ENCODE peak calls at places on chromosome 20, in five cellular contexts. T, C, L, N and P are unnamed samples.

GRCh38 chr20:43579861-43580793 is 10.6 kb upstream of the IFT52 start:
- DNase-seq in T (no peak), C (no peak), L (no peak), N (no peak), P (no peak)

GRCh38 chr20:22180244-22180643 is 404.1 kb downstream of the FOXA2 start:
- DNase-seq in T (no peak), C (no peak), L (no peak), N (no peak), P (peak)

GRCh38 chr20:43961541-43962471 is 47.2 kb downstream of the TOX2 start:
- DNase-seq in T (no peak), C (no peak), L (no peak), N (no peak), P (no peak)

GRCh38 chr20:19821605-19822004 is 63.5 kb downstream of the RIN2 start:
- DNase-seq in T (no peak), C (no peak), L (no peak), N (no peak), P (no peak)

GRCh38 chr20:48421547-48421946 is 406.3 kb downstream of the PREX1 start:
- DNase-seq in T (peak), C (no peak), L (no peak), N (no peak), P (no peak)

GRCh38 chr20:36385503-36385902 is 79.4 kb downstream of the DLGAP4 start:
- DNase-seq in T (no peak), C (no peak), L (no peak), N (no peak), P (peak)

GRCh38 chr20:32918296-32918695 is 59.6 kb downstream of the EFCAB8 start:
- DNase-seq in T (no peak), C (no peak), L (no peak), N (no peak), P (no peak)

GRCh38 chr20:48384147-48384818 is 443.5 kb downstream of the PREX1 start:
- DNase-seq in T (peak), C (no peak), L (no peak), N (no peak), P (no peak)

GRCh38 chr20:49278817-49279676 is 1.2 kb upstream of the ZNFX1 start:
- DNase-seq in T (no peak), C (peak), L (no peak), N (peak), P (peak)

DNA sequence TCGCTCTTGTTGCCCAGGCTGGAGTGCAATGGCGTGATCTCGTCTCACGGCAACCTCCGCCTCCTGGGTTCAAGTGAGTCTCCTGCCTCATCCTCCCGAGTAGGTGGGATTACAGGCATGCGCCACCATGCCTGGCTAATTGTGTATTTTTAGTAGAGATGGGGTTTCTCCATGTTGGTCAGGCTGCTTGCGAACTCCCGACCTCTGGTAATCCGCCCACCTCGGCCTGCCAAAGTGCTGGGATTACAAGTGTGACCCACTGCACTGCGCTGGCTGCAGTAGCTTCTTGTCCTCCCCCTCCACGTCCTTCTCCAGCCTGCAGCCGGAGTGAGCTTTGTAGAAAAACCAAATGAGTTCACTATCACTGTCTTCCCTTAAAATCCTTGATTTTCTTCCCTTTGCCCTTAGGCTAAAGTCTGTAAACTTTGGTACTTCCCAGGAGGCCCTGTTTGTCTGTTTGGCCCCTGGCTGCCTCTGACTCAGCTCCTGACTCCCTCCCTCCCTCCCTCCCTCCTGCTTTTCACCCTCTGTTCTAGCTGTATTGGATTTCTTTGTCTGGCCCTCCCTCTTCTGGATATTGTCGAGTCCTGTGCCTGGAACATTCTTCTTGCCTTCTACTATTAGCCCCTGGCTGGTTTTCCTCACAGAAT is 12.9 kb downstream of the PARD6B start:
- DNase-seq in T (peak), C (peak), L (peak), N (no peak), P (no peak)
- TF ChIP-seq CTCF in T (no peak), C (peak), L (no peak), N (no peak), P (no peak)

GRCh38 chr20:61597996-61598395 is 345.9 kb downstream of the CDH4 start:
- DNase-seq in T (no peak), C (no peak), L (no peak), N (no peak), P (no peak)

GRCh38 chr20:61600061-61600460 is 348.0 kb downstream of the CDH4 start:
- DNase-seq in T (no peak), C (no peak), L (no peak), N (no peak), P (peak)

GRCh38 chr20:61598586-61598985 is 346.5 kb downstream of the CDH4 start:
- DNase-seq in T (no peak), C (no peak), L (no peak), N (no peak), P (no peak)

GRCh38 chr20:61601361-61601760 is 349.3 kb downstream of the CDH4 start:
- DNase-seq in T (no peak), C (no peak), L (no peak), N (no peak), P (no peak)

GRCh38 chr20:61599061-61599930 is 347.2 kb downstream of the CDH4 start:
- DNase-seq in T (no peak), C (no peak), L (no peak), N (no peak), P (peak)
- TF ChIP-seq CTCF in T (no peak), C (no peak), L (no peak), N (no peak), P (no peak)

DNA sequence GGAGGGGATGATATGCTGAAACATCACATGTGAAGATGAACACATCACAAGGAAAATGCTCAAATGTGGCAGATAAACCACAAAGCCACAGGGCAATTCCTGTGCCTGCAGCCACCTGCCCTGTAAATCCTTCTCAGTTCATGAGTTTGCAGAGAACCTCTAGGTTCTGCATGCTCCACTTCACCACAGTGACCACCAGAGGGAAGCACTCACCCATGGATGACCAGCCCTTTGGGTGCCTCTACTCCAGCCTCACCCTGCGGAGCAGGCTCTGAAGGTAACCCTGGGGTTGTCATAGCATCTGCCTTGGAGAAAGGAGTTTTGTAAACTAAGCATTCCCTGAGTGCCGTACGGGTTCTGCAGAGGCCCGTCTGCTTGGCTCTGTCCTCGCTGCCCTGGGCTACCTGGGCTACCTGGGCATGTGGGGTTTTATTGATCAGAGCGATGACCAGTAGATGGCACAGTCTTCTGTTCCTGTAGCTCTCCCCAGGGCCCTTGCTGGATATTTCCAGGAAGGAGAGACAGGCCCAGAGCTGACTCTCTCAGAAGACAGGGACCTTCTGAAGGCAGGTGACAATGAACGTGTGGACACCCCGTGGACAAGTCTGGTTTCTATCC is 31.7 kb upstream of the CST1 start:
- DNase-seq in T (peak), C (peak), L (no peak), N (no peak), P (peak)
- TF ChIP-seq CTCF in T (no peak), C (peak), L (no peak), N (peak), P (peak)

DNA sequence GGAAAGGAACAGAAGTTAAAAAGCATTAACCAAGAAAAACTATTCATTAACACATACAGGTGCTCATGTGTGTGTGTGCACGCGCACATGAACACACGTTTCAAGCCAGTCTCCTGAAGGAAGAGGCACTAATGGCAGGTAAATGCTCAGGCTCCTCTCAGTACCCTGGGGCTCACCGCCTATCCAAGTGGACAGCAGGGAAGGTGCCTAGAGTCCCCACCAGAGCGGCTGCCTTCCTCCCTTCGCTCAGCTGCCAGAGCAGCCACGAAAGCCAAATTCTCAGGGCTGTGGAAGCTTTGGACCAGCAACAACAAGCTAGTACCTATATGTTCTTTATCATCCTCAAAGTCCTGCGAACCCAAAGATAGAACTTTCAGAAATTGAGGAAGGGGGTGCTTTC is 42.6 kb downstream of the PLCG1 start:
- DNase-seq in T (no peak), C (no peak), L (peak), N (peak), P (no peak)
- TF ChIP-seq CTCF in T (no peak), C (no peak), L (no peak), N (no peak), P (no peak)

GRCh38 chr20:24783631-24784492 is 165.2 kb upstream of the CST7 start:
- DNase-seq in T (peak), C (peak), L (no peak), N (no peak), P (no peak)
- TF ChIP-seq CTCF in T (no peak), C (no peak), L (no peak), N (no peak), P (no peak)

DNA sequence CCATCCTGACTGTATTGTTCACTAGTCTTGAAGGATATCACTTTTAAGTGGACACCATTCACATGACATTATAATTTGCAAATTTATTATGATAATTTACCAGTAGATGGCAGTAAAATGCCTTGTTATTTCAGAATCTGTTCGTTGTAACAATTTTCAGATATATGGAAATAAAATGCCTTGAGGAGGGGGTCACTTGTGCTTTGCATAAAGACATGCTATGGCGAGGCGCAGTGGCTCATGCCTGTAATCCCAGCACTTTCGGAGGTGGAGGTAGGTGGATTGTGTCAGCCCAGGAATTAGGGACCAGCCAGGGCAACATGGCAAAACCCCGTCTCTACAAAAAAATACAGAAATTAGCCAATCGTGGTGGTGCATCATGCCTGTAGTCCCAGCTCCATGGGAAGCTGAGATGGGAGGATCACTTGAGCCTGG is 9.0 kb upstream of the NCOA6 start:
- DNase-seq in T (no peak), C (no peak), L (no peak), N (no peak), P (no peak)
- TF ChIP-seq CTCF in T (peak), C (peak), L (no peak), N (peak), P (peak)